ENCODE peak calls at places on chromosomes 6 and 20, in eight cellular contexts. A, U, O, R, Y, S, N and E are unnamed samples. For H3K27me3 and H3K36me3, the result is how much of the 10 kb centered on the place peaks cover.

GRCh38 chr20:52200870-52201269 is 9.3 kb upstream of the ZFP64 start:
- DNase-seq in A (no peak), U (no peak), O (no peak), R (no peak), Y (no peak), S (no peak), N (no peak), E (no peak)

GRCh38 chr6:141077355-141078333 is 1055.1 kb upstream of the GJE1 start:
- DNase-seq in A (peak), U (peak), O (no peak), R (no peak), Y (peak), S (peak), N (no peak), E (no peak)

GRCh38 chr6:105121981-105122380 is 57.8 kb downstream of the POPDC3 start:
- DNase-seq in A (no peak), U (no peak), O (no peak), R (no peak), Y (no peak), S (no peak), N (peak), E (no peak)

GRCh38 chr20:2137552-2138201 is 36.0 kb downstream of the STK35 start:
- DNase-seq in A (no peak), U (peak), O (no peak), R (no peak), Y (no peak), S (no peak), N (no peak), E (peak)

GRCh38 chr20:50144362-50144761 is 9.2 kb downstream of the PEDS1 start:
- DNase-seq in A (no peak), U (peak), O (no peak), R (no peak), Y (peak), S (peak), N (peak), E (peak)

GRCh38 chr6:106099235-106099537 is 13.1 kb downstream of the PRDM1 start:
- DNase-seq in A (peak), U (no peak), O (no peak), R (no peak), Y (no peak), S (no peak), N (no peak), E (no peak)

GRCh38 chr6:62086047-62086446 is 200.0 kb downstream of the KHDRBS2 start:
- DNase-seq in A (no peak), U (no peak), O (no peak), R (no peak), Y (no peak), S (no peak), N (no peak), E (no peak)

GRCh38 chr20:59081036-59081435 is 38.5 kb upstream of the PRELID3B start:
- DNase-seq in A (no peak), U (no peak), O (no peak), R (no peak), Y (no peak), S (no peak), N (no peak), E (no peak)

GRCh38 chr6:70108230-70108629 is 194.7 kb downstream of the COL9A1 start:
- DNase-seq in A (peak), U (peak), O (no peak), R (no peak), Y (peak), S (peak), N (no peak), E (no peak)

GRCh38 chr6:132161283-132161682 is 210.1 kb upstream of the CCN2 start:
- DNase-seq in A (peak), U (peak), O (no peak), R (peak), Y (peak), S (peak), N (no peak), E (no peak)

GRCh38 chr6:4936681-4937041 is 67.2 kb downstream of the RPP40 start:
- DNase-seq in A (peak), U (peak), O (no peak), R (peak), Y (peak), S (peak), N (no peak), E (no peak)

GRCh38 chr6:69865126-69865525 is 1.2 kb upstream of the COL19A1 start:
- DNase-seq in A (no peak), U (peak), O (no peak), R (no peak), Y (no peak), S (no peak), N (no peak), E (no peak)

GRCh38 chr20:8226106-8226505 is 94.0 kb downstream of the PLCB1 start:
- DNase-seq in A (no peak), U (no peak), O (no peak), R (no peak), Y (no peak), S (no peak), N (no peak), E (no peak)

GRCh38 chr6:13328076-13328874 is at the start of gene TBC1D7:
- DNase-seq in A (peak), U (peak), O (peak), R (peak), Y (peak), S (peak), N (peak), E (peak)

GRCh38 chr20:32924781-32925180 is 66.1 kb downstream of the EFCAB8 start:
- DNase-seq in A (no peak), U (no peak), O (no peak), R (no peak), Y (no peak), S (no peak), N (no peak), E (no peak)

GRCh38 chr6:2363211-2363610 is 117.8 kb upstream of the GMDS start:
- DNase-seq in A (no peak), U (peak), O (no peak), R (no peak), Y (no peak), S (no peak), N (no peak), E (no peak)

GRCh38 chr6:157221817-157222175 is 101.5 kb downstream of the TMEM242 start:
- DNase-seq in A (no peak), U (no peak), O (no peak), R (no peak), Y (no peak), S (no peak), N (no peak), E (no peak)

GRCh38 chr6:18477301-18477941 is 90.3 kb downstream of the RNF144B start:
- DNase-seq in A (no peak), U (no peak), O (no peak), R (no peak), Y (peak), S (no peak), N (no peak), E (no peak)

GRCh38 chr6:2531426-2532208 is 219.1 kb downstream of the MYLK4 start:
- DNase-seq in A (no peak), U (peak), O (no peak), R (no peak), Y (no peak), S (no peak), N (no peak), E (no peak)

GRCh38 chr6:169859978-169860703 is 108.7 kb downstream of the ERMARD start:
- DNase-seq in A (no peak), U (no peak), O (no peak), R (peak), Y (no peak), S (no peak), N (no peak), E (no peak)

GRCh38 chr20:35599776-35600120 is 15.9 kb upstream of the SPAG4 start:
- DNase-seq in A (no peak), U (no peak), O (no peak), R (no peak), Y (no peak), S (no peak), N (no peak), E (no peak)

GRCh38 chr20:45833883-45834796 is 541 bp downstream of the SNX21 start:
- DNase-seq in A (peak), U (no peak), O (peak), R (peak), Y (peak), S (peak), N (peak), E (peak)

GRCh38 chr6:155171109-155171746 is 92.6 kb upstream of the CLDN20 start:
- DNase-seq in A (no peak), U (peak), O (no peak), R (peak), Y (peak), S (peak), N (no peak), E (peak)

GRCh38 chr6:43771210-43771857 is 1.3 kb downstream of the VEGFA start:
- DNase-seq in A (peak), U (peak), O (peak), R (peak), Y (peak), S (peak), N (peak), E (peak)

GRCh38 chr6:26187292-26187691 is 100.1 kb downstream of the HFE start:
- DNase-seq in A (no peak), U (no peak), O (no peak), R (no peak), Y (no peak), S (no peak), N (no peak), E (no peak)
- H3K4me3 ChIP-seq in A (peak), U (no peak), O (no peak), R (no peak), Y (no peak), S (no peak), N (no peak), E (no peak)

GRCh38 chr6:46819561-46819960 is 26.4 kb downstream of the MEP1A start:
- DNase-seq in A (no peak), U (no peak), O (no peak), R (no peak), Y (no peak), S (no peak), N (no peak), E (no peak)
- H3K27me3 ChIP-seq in A (under half), U (under half), O (under half), R (under half), Y (under half), S (under half), N (under half), E (under half)

GRCh38 chr20:62885046-62885445 is 23.4 kb upstream of the TCFL5 start:
- DNase-seq in A (no peak), U (no peak), O (no peak), R (no peak), Y (no peak), S (no peak), N (no peak), E (no peak)
- H3K36me3 ChIP-seq in A (under half), U (under half), O (under half), R (under half), Y (under half), S (under half), N (under half), E (half or more)

DNA sequence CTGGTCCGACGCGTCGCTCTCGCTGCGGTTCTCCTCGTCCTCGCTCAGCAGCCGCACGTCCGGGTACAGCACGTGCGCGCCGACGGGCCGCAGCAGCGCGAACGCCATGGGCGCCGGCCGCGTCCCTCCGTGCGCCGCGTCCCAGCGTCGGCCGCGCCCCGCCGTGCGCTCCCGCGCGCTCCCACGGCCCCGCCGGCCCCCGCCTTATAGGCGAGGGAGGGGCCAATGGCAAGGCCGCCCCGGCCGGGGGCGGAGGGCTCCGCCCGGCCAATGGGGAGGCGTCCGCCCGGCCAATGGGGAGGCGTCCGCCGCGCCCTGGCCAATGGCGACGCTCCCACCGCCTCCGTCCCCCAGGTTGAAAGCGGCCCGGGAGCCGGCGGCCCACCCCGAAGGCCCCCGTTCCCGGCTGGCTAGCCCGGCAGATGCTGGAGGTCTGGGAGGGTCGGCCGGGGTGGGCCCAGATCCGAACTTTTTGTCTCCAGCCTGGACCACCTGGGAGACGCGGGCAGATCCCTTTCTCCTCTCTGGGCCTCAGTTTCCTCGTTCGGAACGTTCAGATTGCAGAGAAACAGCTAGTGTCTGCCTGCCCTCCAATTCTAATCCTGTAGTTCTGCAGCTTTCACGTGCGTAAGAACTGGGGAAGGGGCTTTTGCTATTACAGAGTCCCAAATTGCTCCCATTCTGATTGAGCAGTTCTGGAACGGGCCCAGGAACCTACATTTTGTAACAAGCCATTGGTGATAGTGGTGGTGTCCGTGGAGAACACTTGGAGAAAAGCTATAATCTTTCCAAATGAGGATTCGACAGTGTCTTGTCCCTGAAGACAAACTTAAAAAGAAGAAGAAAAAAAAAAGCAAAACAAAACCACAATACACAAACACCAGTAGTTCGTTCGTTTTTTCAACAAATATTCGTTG is at the start of gene TCF15:
- DNase-seq in A (peak), U (peak), O (no peak), R (peak), Y (peak), S (no peak), N (no peak), E (no peak)
- H3K4me3 ChIP-seq in A (peak), U (no peak), O (no peak), R (peak), Y (no peak), S (no peak), N (no peak), E (no peak)

GRCh38 chr20:36818831-36819230 is 45.3 kb upstream of the DSN1 start:
- DNase-seq in A (no peak), U (no peak), O (no peak), R (no peak), Y (no peak), S (no peak), N (no peak), E (no peak)

GRCh38 chr20:36819662-36820061 is 46.1 kb upstream of the DSN1 start:
- DNase-seq in A (peak), U (no peak), O (no peak), R (no peak), Y (no peak), S (no peak), N (no peak), E (no peak)

GRCh38 chr20:36821964-36822437 is 48.4 kb upstream of the DSN1 start:
- DNase-seq in A (peak), U (no peak), O (no peak), R (no peak), Y (no peak), S (no peak), N (no peak), E (no peak)

GRCh38 chr20:36820073-36820472 is 46.5 kb upstream of the DSN1 start:
- DNase-seq in A (no peak), U (no peak), O (no peak), R (no peak), Y (no peak), S (no peak), N (no peak), E (no peak)

GRCh38 chr20:36820928-36821327 is 47.4 kb upstream of the DSN1 start:
- DNase-seq in A (no peak), U (no peak), O (no peak), R (no peak), Y (no peak), S (no peak), N (no peak), E (no peak)
- H3K27me3 ChIP-seq in A (under half), U (under half), O (under half), R (under half), Y (under half), S (under half), N (under half), E (under half)

GRCh38 chr6:107870379-107870778 is 46.3 kb upstream of the SCML4 start:
- DNase-seq in A (no peak), U (peak), O (no peak), R (no peak), Y (no peak), S (no peak), N (no peak), E (no peak)

GRCh38 chr6:107868867-107869611 is 44.9 kb upstream of the SCML4 start:
- DNase-seq in A (no peak), U (no peak), O (no peak), R (no peak), Y (no peak), S (no peak), N (no peak), E (no peak)

GRCh38 chr6:107871981-107872380 is 47.9 kb upstream of the SCML4 start:
- DNase-seq in A (no peak), U (no peak), O (no peak), R (no peak), Y (no peak), S (no peak), N (no peak), E (no peak)

GRCh38 chr6:107867302-107867615 is 43.1 kb upstream of the SCML4 start:
- DNase-seq in A (no peak), U (no peak), O (no peak), R (no peak), Y (no peak), S (no peak), N (no peak), E (peak)

GRCh38 chr6:107869871-107870270 is 45.8 kb upstream of the SCML4 start:
- DNase-seq in A (peak), U (no peak), O (no peak), R (no peak), Y (no peak), S (no peak), N (no peak), E (no peak)
- H3K36me3 ChIP-seq in A (under half), U (under half), O (under half), R (under half), Y (under half), S (under half), N (under half), E (under half)

GRCh38 chr6:34486106-34486740 is 20.3 kb downstream of the PACSIN1 start:
- DNase-seq in A (no peak), U (no peak), O (no peak), R (no peak), Y (no peak), S (no peak), N (no peak), E (no peak)

GRCh38 chr6:34489229-34489805 is 23.4 kb downstream of the PACSIN1 start:
- DNase-seq in A (no peak), U (no peak), O (no peak), R (no peak), Y (no peak), S (no peak), N (no peak), E (no peak)

GRCh38 chr6:34484899-34485298 is 19.0 kb downstream of the PACSIN1 start:
- DNase-seq in A (no peak), U (no peak), O (no peak), R (no peak), Y (peak), S (no peak), N (no peak), E (no peak)

GRCh38 chr6:34485321-34486060 is 19.6 kb downstream of the PACSIN1 start:
- DNase-seq in A (no peak), U (no peak), O (no peak), R (no peak), Y (no peak), S (no peak), N (no peak), E (no peak)

DNA sequence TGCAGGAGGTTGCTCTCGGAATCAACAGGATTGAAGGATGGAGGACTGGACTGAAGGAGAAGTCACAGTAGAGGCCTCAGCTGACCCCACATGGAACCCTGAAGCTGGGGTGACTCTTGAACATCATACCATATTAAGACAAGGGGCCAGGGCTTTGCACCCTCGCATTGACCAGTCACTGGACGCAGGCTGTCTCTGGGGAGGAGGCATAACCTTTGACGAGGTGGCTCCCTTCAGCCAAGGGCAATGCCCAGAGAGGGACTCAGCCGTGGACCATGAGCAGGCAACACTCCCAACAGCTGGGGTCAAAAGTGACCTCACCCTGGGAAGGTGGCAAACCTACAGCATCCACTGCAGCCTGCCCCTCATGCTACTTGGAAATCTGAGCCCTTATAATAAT is 21.7 kb downstream of the PACSIN1 start:
- DNase-seq in A (no peak), U (no peak), O (no peak), R (no peak), Y (no peak), S (no peak), N (no peak), E (no peak)
- H3K4me3 ChIP-seq in A (no peak), U (no peak), O (no peak), R (no peak), Y (no peak), S (no peak), N (no peak), E (no peak)

GRCh38 chr20:21519136-21519584 is 5.3 kb upstream of the NKX2-2 start:
- DNase-seq in A (peak), U (no peak), O (no peak), R (no peak), Y (no peak), S (no peak), N (no peak), E (peak)
- H3K27me3 ChIP-seq in A (half or more), U (half or more), O (under half), R (half or more), Y (half or more), S (under half), N (half or more), E (under half)